ENCODE peak calls at places on chromosomes 6 and 20, in four cellular contexts. A is K562, O is GM12878, G is HepG2. M is an unnamed sample.

GRCh38 chr20:50392138-50392866 is 117.9 kb upstream of the PTPN1 start:
- DNase-seq in A (no peak), O (no peak), G (no peak), M (no peak)

GRCh38 chr6:35468980-35469710 is 944 bp downstream of the RPL10A start:
- DNase-seq in A (peak), O (no peak), G (no peak), M (no peak)

GRCh38 chr6:169076240-169076639 is 177.4 kb downstream of the THBS2 start:
- DNase-seq in A (no peak), O (no peak), G (no peak), M (no peak)

GRCh38 chr20:34942301-34942700 is 13.3 kb downstream of the GSS start:
- DNase-seq in A (no peak), O (no peak), G (no peak), M (no peak)

GRCh38 chr6:163901681-163902080 is 487.2 kb downstream of the QKI start:
- DNase-seq in A (no peak), O (no peak), G (no peak), M (no peak)

GRCh38 chr6:168206681-168207274 is 112.8 kb downstream of the DACT2 start:
- DNase-seq in A (no peak), O (no peak), G (no peak), M (no peak)

GRCh38 chr6:158170656-158171081 is 2.5 kb downstream of the GTF2H5 start:
- DNase-seq in A (no peak), O (no peak), G (peak), M (no peak)

GRCh38 chr6:90890681-90891337 is 303.9 kb upstream of the MAP3K7 start:
- DNase-seq in A (no peak), O (no peak), G (no peak), M (no peak)

GRCh38 chr6:2695464-2696095 is 55.1 kb downstream of the MYLK4 start:
- DNase-seq in A (no peak), O (no peak), G (peak), M (no peak)

GRCh38 chr6:37049990-37050853 is 44.8 kb downstream of the FGD2 start:
- DNase-seq in A (peak), O (no peak), G (no peak), M (no peak)

GRCh38 chr6:44667668-44668390 is 280.3 kb downstream of the CDC5L start:
- DNase-seq in A (peak), O (no peak), G (peak), M (peak)

GRCh38 chr6:46914279-46914810 is 7.4 kb downstream of the ADGRF5 start:
- DNase-seq in A (no peak), O (no peak), G (no peak), M (no peak)

GRCh38 chr6:34970962-34971361 is 81.9 kb downstream of the ANKS1A start:
- DNase-seq in A (no peak), O (no peak), G (no peak), M (no peak)

GRCh38 chr6:35318200-35318844 is 20.7 kb downstream of the DEF6 start:
- DNase-seq in A (peak), O (no peak), G (peak), M (peak)

GRCh38 chr20:4052139-4052480 is 36.8 kb upstream of the RNF24 start:
- DNase-seq in A (no peak), O (no peak), G (no peak), M (no peak)

GRCh38 chr20:64115171-64115911 is 8.0 kb upstream of the NPBWR2 start:
- DNase-seq in A (no peak), O (no peak), G (no peak), M (no peak)

GRCh38 chr6:3835055-3835731 is 14.0 kb upstream of the FAM50B start:
- DNase-seq in A (no peak), O (no peak), G (peak), M (no peak)

GRCh38 chr20:32507998-32508774 is 76.9 kb downstream of the NOL4L start:
- DNase-seq in A (no peak), O (no peak), G (no peak), M (no peak)

GRCh38 chr6:66913657-66914056 is 1206.6 kb upstream of the EYS start:
- DNase-seq in A (no peak), O (no peak), G (no peak), M (no peak)

GRCh38 chr6:88455317-88455716 is 289.2 kb upstream of the CNR1 start:
- DNase-seq in A (no peak), O (no peak), G (no peak), M (no peak)

GRCh38 chr6:75481394-75481793 is 12.2 kb downstream of the FILIP1 start:
- DNase-seq in A (no peak), O (no peak), G (no peak), M (no peak)
- TF ChIP-seq MAX in A (no peak), O (no peak), G (no peak), M (no peak)

DNA sequence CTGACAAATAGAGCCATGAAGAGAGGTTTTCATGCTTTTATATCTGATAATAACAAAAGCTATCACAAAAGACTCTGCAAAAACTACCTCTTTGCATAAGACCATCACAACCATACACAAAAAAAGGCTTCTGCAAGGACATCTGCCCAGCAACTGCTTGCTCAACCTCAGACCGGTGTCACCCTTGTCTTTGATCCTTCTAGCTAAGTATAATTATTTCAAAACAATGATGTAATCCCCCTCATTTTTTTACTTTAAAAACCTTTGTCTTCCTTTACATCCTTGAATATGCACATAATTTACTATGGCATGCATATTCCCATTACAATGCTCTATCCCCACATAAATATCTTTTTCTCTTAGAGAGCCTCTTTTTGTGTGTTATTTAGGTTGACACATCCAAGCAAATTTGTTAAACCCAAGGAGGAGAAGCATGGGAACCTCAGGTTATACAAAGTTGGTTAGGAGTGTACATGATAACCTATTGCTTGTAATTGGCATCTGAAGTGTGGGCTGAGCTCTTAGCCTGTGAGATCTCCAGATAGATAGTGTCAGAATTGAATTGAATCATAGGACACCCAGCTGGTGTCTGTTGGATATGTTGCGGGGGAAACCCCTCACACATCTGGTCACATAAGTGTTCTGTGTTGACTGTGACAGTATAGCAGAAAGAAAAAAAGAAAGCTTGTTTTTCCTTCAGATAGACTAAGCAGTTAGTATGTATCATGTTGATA is 20.7 kb upstream of the CGA start:
- DNase-seq in A (no peak), O (no peak), G (no peak), M (no peak)
- TF ChIP-seq CREM in A (no peak), O (peak), G (no peak), M (no peak)

GRCh38 chr6:125046107-125046925 is 84.1 kb downstream of the RNF217 start:
- DNase-seq in A (no peak), O (no peak), G (no peak), M (no peak)

GRCh38 chr6:125054331-125054730 is 92.1 kb downstream of the RNF217 start:
- DNase-seq in A (no peak), O (no peak), G (no peak), M (no peak)

GRCh38 chr6:125053809-125054208 is 91.6 kb downstream of the RNF217 start:
- DNase-seq in A (no peak), O (no peak), G (no peak), M (no peak)

GRCh38 chr6:125048274-125048673 is 86.0 kb downstream of the RNF217 start:
- DNase-seq in A (no peak), O (no peak), G (no peak), M (no peak)

DNA sequence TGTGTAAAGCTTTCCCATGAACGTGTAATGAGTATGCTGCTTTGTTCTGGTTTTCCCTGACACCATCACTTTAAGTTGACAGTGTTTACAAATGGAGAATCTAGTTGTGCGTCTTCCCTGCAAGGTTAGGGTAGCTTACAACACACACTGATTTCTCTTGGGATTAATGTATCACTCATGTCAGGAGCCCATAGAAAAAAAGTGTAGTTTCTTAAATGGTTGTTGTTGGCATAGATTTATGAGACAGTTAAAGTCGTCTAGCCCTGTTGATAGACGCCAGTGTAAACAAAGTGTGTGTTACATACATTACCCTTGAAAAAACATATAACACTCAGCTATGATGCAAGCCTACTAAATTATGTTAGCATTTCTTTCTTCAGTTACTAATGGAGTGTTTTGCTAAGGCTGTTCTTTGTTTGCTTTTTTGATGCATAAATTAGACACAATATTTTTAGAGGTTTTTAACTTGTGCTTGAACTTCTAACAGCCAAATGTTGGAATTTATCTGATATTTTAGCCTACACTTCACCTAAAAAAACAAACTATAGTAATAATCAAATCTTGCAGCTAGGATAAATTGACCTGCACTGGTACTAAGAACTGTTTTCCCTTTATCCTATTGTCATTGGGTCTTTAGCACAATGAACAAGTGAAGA is 88.6 kb downstream of the RNF217 start:
- DNase-seq in A (no peak), O (no peak), G (no peak), M (no peak)
- TF ChIP-seq MAX in A (no peak), O (no peak), G (no peak), M (no peak)

DNA sequence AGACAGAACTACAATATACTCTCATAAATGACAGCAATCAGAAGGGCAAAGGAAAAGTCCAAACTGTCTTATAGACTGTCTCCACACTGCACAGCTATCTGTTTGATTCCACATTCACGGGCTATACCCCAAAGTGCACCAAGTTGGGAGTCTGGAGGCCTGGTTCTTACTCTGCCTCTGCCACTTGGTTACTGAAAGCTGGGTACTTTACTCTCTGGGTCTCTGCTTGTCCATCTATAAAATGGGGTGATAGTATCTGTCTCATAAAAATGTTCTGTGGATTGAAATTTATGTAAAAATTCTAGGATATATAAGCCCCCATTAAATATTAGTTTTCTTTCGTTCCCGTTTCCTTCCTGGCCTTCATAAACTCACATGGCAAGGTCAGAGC is 86.5 kb downstream of the CD164 start:
- DNase-seq in A (no peak), O (no peak), G (no peak), M (no peak)
- TF ChIP-seq CREM in A (no peak), O (no peak), G (no peak), M (no peak)

GRCh38 chr6:116406678-116407345 is 36.1 kb downstream of the DSE start:
- DNase-seq in A (no peak), O (no peak), G (no peak), M (no peak)

GRCh38 chr6:116403205-116403604 is 32.5 kb downstream of the DSE start:
- DNase-seq in A (no peak), O (no peak), G (no peak), M (no peak)

GRCh38 chr6:116405147-116405546 is 34.4 kb downstream of the DSE start:
- DNase-seq in A (no peak), O (peak), G (no peak), M (no peak)

GRCh38 chr6:116404706-116405105 is 34.0 kb downstream of the DSE start:
- DNase-seq in A (no peak), O (no peak), G (no peak), M (no peak)

DNA sequence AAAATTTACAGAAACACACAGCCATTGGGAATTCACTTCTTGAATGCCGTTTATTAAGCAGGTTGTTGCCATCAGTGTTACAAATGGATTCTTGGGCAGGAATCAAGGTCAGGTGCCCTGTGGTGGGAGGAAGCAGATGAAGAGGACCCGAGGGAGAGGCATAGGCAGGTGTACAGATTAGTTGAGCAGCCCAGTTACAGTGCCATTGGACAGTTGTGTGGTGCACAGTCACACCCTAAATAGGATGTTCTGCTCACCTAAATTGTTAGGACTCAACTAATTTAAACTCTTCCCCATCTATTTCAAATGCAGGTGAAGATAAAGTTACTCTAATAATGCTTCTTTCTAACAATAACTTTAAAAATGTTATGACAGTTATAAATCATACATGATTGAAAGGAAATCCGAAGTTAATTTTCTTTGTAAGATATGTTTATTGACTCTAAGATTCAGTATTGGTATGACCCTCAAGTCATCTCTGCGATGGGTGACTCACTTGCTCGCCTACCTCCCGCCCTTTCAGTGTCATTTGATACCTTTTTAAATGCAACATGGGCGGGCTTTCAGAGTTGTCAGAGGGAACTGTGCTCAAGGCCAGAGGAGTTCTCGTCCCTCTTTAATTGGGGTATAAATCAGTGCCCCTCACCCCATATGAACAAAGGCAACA is 35.0 kb downstream of the DSE start:
- DNase-seq in A (no peak), O (no peak), G (no peak), M (peak)
- TF ChIP-seq MAX in A (no peak), O (no peak), G (no peak), M (no peak)

GRCh38 chr6:100257661-100258395 is 206.9 kb downstream of the SIM1 start:
- DNase-seq in A (peak), O (peak), G (peak), M (no peak)
- TF ChIP-seq CREM in A (no peak), O (no peak), G (no peak), M (no peak)

GRCh38 chr6:114514153-114514552 is 171.3 kb upstream of the HS3ST5 start:
- DNase-seq in A (no peak), O (no peak), G (peak), M (no peak)
- TF ChIP-seq MAX in A (no peak), O (no peak), G (no peak), M (no peak)

M was measured in WTC11.